ENCODE peak calls at places on chromosomes 3 and 15, in four cellular contexts. A is body of pancreas, J is Peyer's patch, C is stomach. T is an unnamed sample.
A peak's percentile ranks its signal among the peaks of the same experiment; 100 is the strongest.

GRCh38 chr3:151579571-151580270 is 118.9 kb upstream of the IGSF10 start:
- DNase-seq in C (no peak), J (no peak), A (peak; percentile 5), T (no peak)

GRCh38 chr3:8506611-8507061 is 5.0 kb downstream of the LMCD1 start:
- DNase-seq in C (no peak), A (no peak), J (no peak), T (no peak)

GRCh38 chr3:11625376-11626083 is 18.2 kb downstream of the VGLL4 start:
- DNase-seq in C (no peak), A (no peak), J (no peak), T (no peak)

GRCh38 chr3:71225951-71226564 is 357.5 kb downstream of the FOXP1 start:
- DNase-seq in A (no peak), J (no peak), C (no peak), T (no peak)

GRCh38 chr3:143935678-143936077 is 35.9 kb upstream of the DIPK2A start:
- DNase-seq in C (no peak), J (no peak), A (no peak), T (no peak)

GRCh38 chr15:101059381-101060341 is 140.5 kb downstream of the LRRK1 start:
- DNase-seq in C (peak; percentile 23), J (no peak), A (no peak), T (no peak)

GRCh38 chr3:57927916-57928315 is 80.3 kb upstream of the FLNB start:
- DNase-seq in J (no peak), A (no peak), C (no peak), T (no peak)

GRCh38 chr3:166556955-166557354 is 719.7 kb upstream of the BCHE start:
- DNase-seq in A (no peak), C (no peak), J (no peak), T (no peak)

GRCh38 chr15:48946088-48946839 is 17.5 kb downstream of the SHC4 start:
- DNase-seq in A (no peak), J (no peak), C (no peak), T (no peak)

GRCh38 chr3:30695302-30696061 is 89.1 kb downstream of the TGFBR2 start:
- DNase-seq in A (no peak), C (no peak), J (no peak), T (no peak)

GRCh38 chr3:30696403-30696819 is 90.0 kb downstream of the TGFBR2 start:
- DNase-seq in A (peak; percentile 52), J (no peak), C (no peak), T (no peak)

GRCh38 chr3:30698549-30698948 is 92.1 kb downstream of the TGFBR2 start:
- DNase-seq in C (no peak), J (no peak), A (no peak), T (no peak)

GRCh38 chr3:30694668-30695067 is 88.3 kb downstream of the TGFBR2 start:
- DNase-seq in A (no peak), C (no peak), J (no peak), T (no peak)

DNA sequence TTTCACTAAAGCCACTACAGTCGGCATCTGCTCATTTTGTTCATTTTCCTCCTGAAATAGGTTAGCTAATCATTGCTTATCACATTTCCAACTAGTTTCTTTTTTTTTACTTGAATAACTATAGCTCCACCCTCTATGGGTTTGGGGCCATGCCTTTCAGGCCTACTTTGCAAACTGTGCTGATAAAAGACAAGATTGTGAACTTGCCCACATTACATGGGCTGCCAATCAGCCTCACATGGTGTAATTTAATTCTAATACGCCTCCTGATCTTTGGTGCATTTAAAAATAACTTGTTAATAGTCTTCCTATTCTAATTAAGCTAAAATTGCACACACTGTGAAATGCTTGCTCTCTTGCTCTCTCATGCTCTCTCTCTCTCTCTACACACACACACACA is 90.5 kb downstream of the TGFBR2 start:
- DNase-seq in A (no peak), C (no peak), J (no peak), T (peak; percentile 22)
- TF ChIP-seq POLR2A in A (no peak), C (no peak), J (no peak), T (no peak)

GRCh38 chr15:74412159-74412558 is 21.6 kb downstream of the SEMA7A start:
- DNase-seq in C (no peak), A (no peak), J (no peak), T (no peak)
- TF ChIP-seq POLR2A in C (no peak), A (no peak), J (no peak), T (no peak)

DNA sequence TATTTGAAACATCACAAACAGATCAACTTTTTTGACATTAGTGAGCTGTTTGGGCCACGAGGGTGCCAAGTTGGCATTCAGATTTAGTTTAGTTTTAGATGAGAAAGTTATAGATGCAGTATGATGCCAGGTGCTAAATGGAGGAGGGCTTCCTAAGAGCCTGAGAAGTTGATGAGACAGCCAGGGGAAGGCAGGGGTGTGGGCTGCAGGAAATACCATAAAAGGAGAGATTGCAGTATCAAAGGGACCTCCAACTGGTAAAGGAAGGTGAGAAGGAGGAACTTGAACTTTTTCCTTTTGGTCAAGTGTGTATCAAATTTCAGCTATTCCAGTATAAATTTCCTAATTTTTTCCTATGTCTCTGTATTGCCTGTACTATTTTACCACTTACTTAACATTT is 2.0 kb upstream of the TNIK start:
- DNase-seq in A (no peak), J (no peak), C (no peak), T (peak; percentile 37)
- TF ChIP-seq POLR2A in A (no peak), J (no peak), C (no peak), T (no peak)

GRCh38 chr15:78127882-78128281 is 3.4 kb downstream of the CIB2 start:
- DNase-seq in J (no peak), C (no peak), A (no peak), T (no peak)

GRCh38 chr15:78130466-78131294 is 565 bp downstream of the CIB2 start:
- DNase-seq in J (no peak), C (no peak), A (peak; percentile 25), T (no peak)

GRCh38 chr15:78131295-78132021 is at the start of gene CIB2:
- DNase-seq in A (peak; percentile 80), J (peak; percentile 86), C (peak; percentile 73), T (peak; percentile 83)

GRCh38 chr15:78129098-78130011 is 1.9 kb downstream of the CIB2 start:
- DNase-seq in A (no peak), C (no peak), J (no peak), T (no peak)

DNA sequence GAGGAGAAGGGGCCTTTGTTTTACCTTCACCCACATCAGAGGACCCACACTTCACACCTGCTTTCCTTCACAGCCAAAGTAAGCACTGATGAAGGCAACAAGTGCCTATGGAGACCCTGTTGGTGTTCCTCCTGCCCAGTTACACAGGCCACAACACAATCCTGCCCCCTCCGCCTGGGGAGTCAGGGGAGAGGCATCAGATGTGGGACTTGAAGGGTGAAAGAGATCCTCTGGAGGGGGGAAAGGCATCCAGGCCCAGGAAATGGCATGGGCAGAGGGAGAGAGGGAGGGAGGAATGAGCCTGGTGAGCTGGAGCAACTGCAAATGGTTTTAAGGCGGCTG is 1.3 kb downstream of the CIB2 start:
- DNase-seq in C (no peak), A (no peak), J (no peak), T (no peak)
- TF ChIP-seq POLR2A in C (no peak), A (no peak), J (no peak), T (no peak)

DNA sequence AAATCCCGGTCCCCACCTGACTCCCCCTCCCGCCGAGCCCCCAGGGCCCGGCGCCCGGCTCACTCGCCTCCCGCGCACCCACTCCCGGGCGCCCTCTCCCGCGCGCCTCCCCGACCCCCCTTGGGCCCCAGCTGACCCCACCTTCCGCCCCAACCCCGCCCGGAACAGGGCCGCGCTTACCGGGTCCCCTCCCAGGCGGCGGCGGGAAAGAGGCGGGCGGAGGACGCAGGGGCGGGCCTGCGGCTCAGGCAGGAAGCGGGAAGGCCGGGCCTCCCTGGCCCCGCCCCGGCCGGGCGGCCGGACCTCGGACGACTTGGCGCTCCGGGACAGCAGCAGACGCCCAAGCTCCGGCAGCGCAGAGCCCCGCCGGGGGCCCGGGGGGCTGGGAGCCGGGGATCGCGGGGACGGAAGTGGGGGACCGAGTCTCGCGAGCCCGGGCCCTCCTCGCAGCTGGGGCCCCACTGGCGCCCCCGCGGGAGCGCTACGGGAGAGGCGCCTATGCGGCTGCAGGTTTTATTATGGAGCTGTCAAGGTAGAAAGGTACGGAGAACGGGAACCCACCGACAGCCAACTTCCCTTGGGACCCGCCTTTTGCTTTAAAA is at the start of gene SLC41A3:
- DNase-seq in C (peak; percentile 91), J (peak; percentile 96), A (peak; percentile 90), T (peak; percentile 90)
- TF ChIP-seq POLR2A in C (no peak), J (peak; percentile 69), A (peak; percentile 62), T (peak; percentile 41)

GRCh38 chr3:47536221-47536891 is 22.8 kb upstream of the ELP6 start:
- DNase-seq in A (no peak), C (no peak), J (no peak), T (no peak)
- TF ChIP-seq POLR2A in A (no peak), C (no peak), J (no peak), T (no peak)

DNA sequence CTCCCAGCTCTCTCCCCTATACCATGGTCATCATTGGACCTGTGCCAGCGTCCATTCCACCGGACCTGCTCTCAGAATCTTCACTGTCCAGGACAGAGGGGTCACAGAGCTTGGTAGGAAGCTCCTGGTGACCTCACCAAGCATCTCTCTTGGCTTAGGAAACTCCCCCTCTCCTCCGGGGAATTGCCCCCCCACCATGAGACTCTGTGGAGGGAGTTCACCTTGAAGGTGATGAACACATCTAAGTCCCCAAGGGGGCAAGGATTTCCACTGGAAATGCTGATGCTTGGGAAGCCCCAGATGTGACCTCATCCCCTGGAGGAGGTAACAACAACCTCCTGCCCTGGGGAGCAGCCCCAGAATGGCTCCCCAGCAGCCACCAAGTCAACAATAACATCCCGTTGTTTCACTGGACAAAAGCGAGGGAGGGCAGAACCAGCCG is 3.2 kb downstream of the SEMA7A start:
- DNase-seq in J (no peak), C (no peak), A (no peak), T (no peak)
- TF ChIP-seq POLR2A in J (no peak), C (no peak), A (no peak), T (no peak)

T was measured in erythroblast.